ENCODE peak calls at places on chromosomes 2 and 18, in seven cellular contexts. G, K, X, Q, W, Y and R are unnamed samples.

GRCh38 chr2:71577209-71577608 is 123.8 kb downstream of the DYSF start:
- DNase-seq in Y (no peak), Q (no peak), K (no peak), G (no peak), W (no peak), X (no peak), R (no peak)

GRCh38 chr18:70288171-70288850 is 534 bp upstream of the SOCS6 start:
- DNase-seq in G (peak; percentile 61), K (peak; percentile 18), X (peak; percentile 33), Y (peak; percentile 23), Q (no peak), W (peak; percentile 26), R (peak; percentile 58)

GRCh38 chr2:69046221-69046662 is 33.3 kb downstream of the ANTXR1 start:
- DNase-seq in K (no peak), X (peak; percentile 75), Y (peak; percentile 85), Q (no peak), G (no peak), W (no peak), R (no peak)

GRCh38 chr2:148789059-148789458 is 86.0 kb upstream of the KIF5C start:
- DNase-seq in K (no peak), W (no peak), Y (no peak), G (no peak), Q (no peak), X (no peak), R (no peak)

GRCh38 chr2:113784823-113785744 is 28.6 kb upstream of the SLC35F5 start:
- DNase-seq in Q (no peak), Y (no peak), X (peak; percentile 32), K (no peak), G (no peak), W (no peak), R (no peak)

GRCh38 chr2:24970483-24971299 is 1.1 kb downstream of the DNAJC27 start:
- DNase-seq in W (no peak), G (no peak), Y (peak; percentile 31), Q (no peak), K (peak; percentile 13), X (peak; percentile 55), R (no peak)

GRCh38 chr18:22926454-22926853 is 6.7 kb upstream of the RBBP8 start:
- DNase-seq in X (no peak), G (no peak), K (no peak), W (no peak), Y (no peak), Q (no peak), R (no peak)

GRCh38 chr2:207037813-207038212 is 98.5 kb downstream of the CPO start:
- DNase-seq in W (no peak), Q (no peak), Y (no peak), X (no peak), G (no peak), K (no peak), R (no peak)

GRCh38 chr2:128618642-128619041 is 300.0 kb upstream of the HS6ST1 start:
- DNase-seq in G (peak; percentile 17), Q (no peak), K (no peak), X (no peak), W (no peak), Y (no peak), R (peak; percentile 2)

GRCh38 chr2:145085616-145086015 is 565.7 kb upstream of the ZEB2 start:
- DNase-seq in G (no peak), W (no peak), Y (no peak), Q (no peak), K (no peak), X (peak; percentile 56), R (no peak)

GRCh38 chr2:145593991-145594702 is 1074.2 kb upstream of the ZEB2 start:
- DNase-seq in Q (no peak), G (no peak), W (no peak), X (peak; percentile 82), Y (peak; percentile 94), K (no peak), R (no peak)

GRCh38 chr2:241813080-241813805 is 4.2 kb downstream of the NEU4 start:
- DNase-seq in G (peak; percentile 39), Y (no peak), W (peak; percentile 25), K (no peak), X (no peak), Q (no peak), R (peak; percentile 23)

GRCh38 chr2:30026091-30027055 is 105.0 kb upstream of the ALK start:
- DNase-seq in K (peak; percentile 76), G (peak; percentile 69), W (peak; percentile 28), Q (no peak), Y (peak; percentile 96), X (peak; percentile 31), R (peak; percentile 67)

GRCh38 chr2:15081356-15081755 is 448.8 kb downstream of the LRATD1 start:
- DNase-seq in Q (no peak), G (no peak), K (no peak), Y (no peak), X (no peak), W (no peak), R (no peak)

GRCh38 chr2:216222650-216223352 is 113.7 kb downstream of the XRCC5 start:
- DNase-seq in X (peak; percentile 14), G (no peak), Q (peak; percentile 53), Y (peak; percentile 36), K (no peak), W (no peak), R (no peak)

GRCh38 chr2:116153729-116154128 is 1660.8 kb upstream of the DDX18 start:
- DNase-seq in Q (no peak), G (no peak), W (no peak), Y (no peak), K (no peak), X (no peak), R (no peak)

GRCh38 chr2:37189452-37190153 is 1.1 kb upstream of the SULT6B1 start:
- DNase-seq in W (no peak), Q (peak; percentile 3), X (peak; percentile 79), G (no peak), Y (peak; percentile 84), K (no peak), R (no peak)

GRCh38 chr18:29154196-29154757 is 977.3 kb upstream of the CDH2 start:
- DNase-seq in X (no peak), Q (no peak), W (no peak), Y (no peak), G (no peak), K (no peak), R (no peak)

GRCh38 chr2:149399934-149400615 is 69.7 kb downstream of the LYPD6 start:
- DNase-seq in Y (no peak), Q (no peak), X (no peak), G (no peak), W (no peak), K (no peak), R (no peak)

GRCh38 chr2:174512345-174512744 is 25.5 kb upstream of the GPR155 start:
- DNase-seq in Q (no peak), Y (no peak), K (no peak), G (no peak), X (no peak), W (no peak), R (no peak)

GRCh38 chr18:75422341-75422910 is 5.1 kb downstream of the SMIM21 start:
- DNase-seq in K (no peak), W (no peak), Y (no peak), Q (no peak), G (no peak), X (peak; percentile 22), R (no peak)

GRCh38 chr18:59996370-59996966 is 96.7 kb downstream of the PMAIP1 start:
- DNase-seq in W (no peak), G (no peak), Q (no peak), Y (peak; percentile 82), X (peak; percentile 46), K (peak; percentile 23), R (no peak)

GRCh38 chr2:240387669-240388358 is 47.6 kb upstream of the GPC1 start:
- DNase-seq in K (no peak), Q (no peak), X (peak; percentile 97), Y (peak; percentile 96), W (no peak), G (peak; percentile 61), R (peak; percentile 63)